ENCODE peak calls at places on chromosomes 4 and X, in six cellular contexts. W is SJSA1, D is psoas muscle, M is NCI-H2081, G is fibroblast of pulmonary artery, V is sciatic nerve. B is an unnamed sample.

GRCh38 chr4:67167849-67168248 is 377.5 kb downstream of the CENPC start:
- DNase-seq in D (no peak), M (no peak), V (no peak), G (no peak), W (no peak), B (no peak)

GRCh38 chr4:13527983-13528822 is 16.1 kb downstream of the NKX3-2 start:
- DNase-seq in G (no peak), D (no peak), V (no peak), M (no peak), W (no peak), B (no peak)

GRCh38 chrX:8783100-8784098 is 17.8 kb downstream of the FAM9A start:
- DNase-seq in W (no peak), M (no peak), G (peak; percentile 26), V (no peak), D (no peak), B (no peak)

GRCh38 chr4:12170308-12170707 is 741.6 kb upstream of the HS3ST1 start:
- DNase-seq in W (no peak), M (no peak), G (no peak), V (no peak), D (no peak), B (no peak)

GRCh38 chr4:159190646-159191045 is 87.8 kb downstream of the RAPGEF2 start:
- DNase-seq in D (no peak), W (no peak), G (no peak), M (no peak), V (no peak), B (no peak)

GRCh38 chr4:153518001-153518400 is 51.8 kb downstream of the TMEM131L start:
- DNase-seq in G (peak; percentile 5), W (no peak), V (no peak), D (no peak), M (no peak), B (no peak)

GRCh38 chr4:64584981-64585557 is 175.8 kb upstream of the TECRL start:
- DNase-seq in D (no peak), G (peak; percentile 60), W (no peak), M (peak; percentile 21), V (no peak), B (no peak)

GRCh38 chr4:150411527-150411926 is 170.4 kb upstream of the MAB21L2 start:
- DNase-seq in G (peak; percentile 21), D (no peak), V (no peak), W (no peak), M (peak; percentile 69), B (no peak)

GRCh38 chr4:80199947-80200346 is 2.6 kb downstream of the PRDM8 start:
- DNase-seq in D (no peak), V (no peak), M (no peak), G (no peak), W (no peak), B (no peak)

GRCh38 chr4:180356766-180357165 is 1886.4 kb upstream of the TENM3 start:
- DNase-seq in G (no peak), M (no peak), W (no peak), V (no peak), D (no peak), B (no peak)

GRCh38 chr4:157996598-157996997 is 176.2 kb downstream of the GASK1B start:
- DNase-seq in G (no peak), M (no peak), V (no peak), W (no peak), D (no peak), B (no peak)

GRCh38 chr4:121950212-121950679 is 1.6 kb downstream of the TRPC3 start:
- DNase-seq in G (peak; percentile 57), D (peak; percentile 88), V (peak; percentile 92), W (peak; percentile 87), M (peak; percentile 52), B (peak; percentile 73)

GRCh38 chr4:88017516-88018302 is 10.3 kb downstream of the PKD2 start:
- DNase-seq in D (no peak), V (no peak), M (no peak), W (no peak), G (peak; percentile 97), B (peak; percentile 70)

GRCh38 chrX:134599173-134599914 is 58.9 kb downstream of the PLAC1 start:
- DNase-seq in V (no peak), W (no peak), M (no peak), G (peak; percentile 88), D (no peak), B (no peak)

GRCh38 chr4:107044170-107044569 is 8.1 kb upstream of the DKK2 start:
- DNase-seq in M (no peak), W (no peak), G (no peak), V (no peak), D (no peak), B (no peak)

GRCh38 chr4:108219998-108220397 is 51.3 kb upstream of the LEF1 start:
- DNase-seq in M (no peak), G (no peak), D (no peak), W (no peak), V (no peak), B (no peak)

GRCh38 chrX:133607419-133608348 is 192.4 kb upstream of the GPC4 start:
- DNase-seq in M (no peak), D (no peak), W (no peak), G (no peak), V (no peak), B (no peak)

GRCh38 chr4:162586266-162586665 is 422.5 kb upstream of the FSTL5 start:
- DNase-seq in V (no peak), W (no peak), M (no peak), G (no peak), D (no peak), B (no peak)

GRCh38 chr4:186271279-186271678 is 5.3 kb downstream of the F11 start:
- DNase-seq in V (no peak), D (no peak), G (no peak), W (no peak), M (no peak), B (no peak)

GRCh38 chr4:107747748-107748486 is 27.9 kb upstream of the PAPSS1 start:
- DNase-seq in W (no peak), V (no peak), D (no peak), M (peak; percentile 79), G (no peak), B (peak; percentile 58)

GRCh38 chrX:42375080-42375479 is 402.9 kb downstream of the PPP1R2C start:
- DNase-seq in G (no peak), M (no peak), D (no peak), W (no peak), V (no peak), B (no peak)

GRCh38 chrX:37420179-37420578 is 71.0 kb downstream of the PRRG1 start:
- DNase-seq in D (no peak), G (no peak), W (no peak), M (no peak), V (no peak), B (no peak)

B was measured in PC-9.